ENCODE peak calls at places on chromosomes 6 and 20, in ten cellular contexts. L, F, T, G, Y, H, I, C, S and A are unnamed samples.

GRCh38 chr6:44342052-44342451 is 398 bp upstream of the SPATS1 start:
- DNase-seq in T (no peak), H (no peak), Y (peak; percentile 32), C (no peak), G (no peak), L (no peak), I (no peak), F (no peak), S (peak; percentile 6), A (no peak)

GRCh38 chr20:38152175-38153010 is 12.7 kb downstream of the TGM2 start:
- DNase-seq in S (no peak), F (no peak), H (peak; percentile 84), G (no peak), C (peak; percentile 89), T (peak; percentile 78), L (no peak), I (no peak), Y (no peak), A (no peak)

GRCh38 chr6:21529431-21529830 is 64.1 kb upstream of the SOX4 start:
- DNase-seq in T (no peak), C (no peak), Y (no peak), H (no peak), I (no peak), S (no peak), F (no peak), G (no peak), L (no peak), A (no peak)

GRCh38 chr6:74991573-74992332 is 214.1 kb downstream of the COL12A1 start:
- DNase-seq in T (peak; percentile 71), I (no peak), G (no peak), F (no peak), S (no peak), H (no peak), Y (no peak), C (no peak), L (peak; percentile 47), A (peak; percentile 66)

GRCh38 chr6:63683071-63683603 is 47.5 kb downstream of the PHF3 start:
- DNase-seq in S (no peak), I (no peak), T (no peak), Y (no peak), H (no peak), L (no peak), G (no peak), F (no peak), C (no peak), A (no peak)

GRCh38 chr6:130065616-130066015 is 47.2 kb downstream of the L3MBTL3 start:
- DNase-seq in C (no peak), Y (no peak), S (no peak), G (no peak), L (no peak), F (no peak), I (no peak), T (no peak), H (no peak), A (peak; percentile 11)

GRCh38 chr20:47262365-47263013 is 94.0 kb downstream of the ZMYND8 start:
- DNase-seq in G (no peak), T (no peak), Y (peak; percentile 48), S (no peak), F (no peak), L (no peak), C (no peak), H (no peak), I (no peak), A (no peak)

GRCh38 chr6:123997223-123997622 is 193.6 kb downstream of the NKAIN2 start:
- DNase-seq in C (no peak), G (peak; percentile 51), T (no peak), S (no peak), F (no peak), Y (peak; percentile 90), H (no peak), L (no peak), I (no peak), A (no peak)

GRCh38 chr20:31930758-31931157 is 21.1 kb downstream of the PDRG1 start:
- DNase-seq in H (no peak), G (no peak), I (no peak), F (no peak), Y (no peak), T (no peak), C (no peak), S (no peak), L (no peak), A (no peak)

GRCh38 chr20:2101057-2101934 is at the start of gene STK35:
- DNase-seq in Y (peak; percentile 73), T (no peak), F (peak; percentile 16), H (peak; percentile 83), L (no peak), G (no peak), S (peak; percentile 50), C (no peak), I (peak; percentile 76), A (no peak)

GRCh38 chr6:97440590-97441176 is 157.7 kb upstream of the MMS22L start:
- DNase-seq in I (peak; percentile 18), C (no peak), Y (peak; percentile 82), F (no peak), H (no peak), G (peak; percentile 77), T (peak; percentile 38), S (peak; percentile 5), L (peak; percentile 4), A (no peak)

GRCh38 chr6:42533794-42534193 is 30.0 kb upstream of the UBR2 start:
- DNase-seq in S (no peak), I (no peak), T (no peak), L (no peak), H (no peak), G (no peak), Y (no peak), F (no peak), C (no peak), A (no peak)

GRCh38 chr6:121765060-121765459 is 329.6 kb downstream of the GJA1 start:
- DNase-seq in C (no peak), I (no peak), F (no peak), G (no peak), L (no peak), T (no peak), Y (no peak), S (no peak), H (no peak), A (no peak)

GRCh38 chr20:5033566-5033965 is 32.3 kb upstream of the SLC23A2 start:
- DNase-seq in F (no peak), G (no peak), H (no peak), C (no peak), I (no peak), T (peak; percentile 18), Y (no peak), L (peak; percentile 18), S (no peak), A (no peak)

GRCh38 chr6:11434565-11435326 is 102.8 kb upstream of the TMEM170B start:
- DNase-seq in Y (no peak), G (no peak), I (no peak), C (peak; percentile 73), S (peak; percentile 70), L (peak; percentile 74), T (peak; percentile 84), H (no peak), F (no peak), A (peak; percentile 79)

GRCh38 chr6:26561533-26562466 is 23.6 kb downstream of the HMGN4 start:
- DNase-seq in I (no peak), G (no peak), T (no peak), H (no peak), Y (no peak), L (no peak), F (no peak), S (no peak), C (no peak), A (no peak)

GRCh38 chr20:59470521-59470920 is 133.8 kb upstream of the PHACTR3 start:
- DNase-seq in S (no peak), L (no peak), I (no peak), F (no peak), T (no peak), G (no peak), Y (no peak), C (no peak), H (no peak), A (no peak)

GRCh38 chr6:158042245-158042798 is 60.7 kb downstream of the SYNJ2 start:
- DNase-seq in G (peak; percentile 5), S (peak; percentile 48), Y (no peak), L (peak; percentile 74), T (peak; percentile 88), I (no peak), F (no peak), C (peak; percentile 51), H (peak; percentile 76), A (peak; percentile 48)

GRCh38 chr6:25627001-25627400 is 25.0 kb upstream of the SCGN start:
- DNase-seq in G (no peak), H (no peak), T (no peak), F (no peak), Y (no peak), I (peak; percentile 35), L (no peak), S (no peak), C (no peak), A (no peak)

GRCh38 chr20:19786311-19786710 is 28.3 kb downstream of the RIN2 start:
- DNase-seq in H (peak; percentile 44), C (no peak), I (no peak), Y (no peak), T (peak; percentile 97), G (no peak), S (peak; percentile 83), F (no peak), L (peak; percentile 93), A (peak; percentile 73)

GRCh38 chr20:63121246-63121645 is 94.7 kb downstream of the YTHDF1 start:
- DNase-seq in F (no peak), T (no peak), S (no peak), H (no peak), C (peak; percentile 48), L (no peak), G (no peak), I (no peak), Y (no peak), A (no peak)

GRCh38 chr6:147821266-147821665 is 312.8 kb downstream of the SAMD5 start:
- DNase-seq in G (no peak), I (no peak), L (no peak), T (peak; percentile 2), F (no peak), C (no peak), S (no peak), Y (no peak), H (no peak), A (no peak)

GRCh38 chr6:142885182-142885867 is 59.7 kb downstream of the HIVEP2 start:
- DNase-seq in G (peak; percentile 92), Y (no peak), C (no peak), S (peak; percentile 91), T (peak; percentile 98), L (peak; percentile 91), F (no peak), I (peak; percentile 50), H (no peak), A (peak; percentile 96)

GRCh38 chr6:6713660-6714446 is 125.3 kb downstream of the LY86 start:
- DNase-seq in H (peak; percentile 39), C (no peak), G (no peak), I (no peak), F (no peak), Y (no peak), T (peak; percentile 52), S (peak; percentile 52), L (no peak), A (no peak)

GRCh38 chr6:54111341-54111740 is at the start of gene MLIP:
- DNase-seq in G (no peak), S (no peak), I (no peak), L (no peak), Y (no peak), C (no peak), H (no peak), F (no peak), T (no peak), A (no peak)

GRCh38 chr6:37074053-37074827 is 68.8 kb downstream of the FGD2 start:
- DNase-seq in I (no peak), G (no peak), T (no peak), S (no peak), F (no peak), Y (no peak), H (peak; percentile 77), C (no peak), L (no peak), A (peak; percentile 95)

GRCh38 chr6:108989700-108990099 is 104.9 kb downstream of the SESN1 start:
- DNase-seq in L (no peak), C (no peak), G (no peak), F (no peak), S (no peak), T (no peak), H (no peak), I (no peak), Y (no peak), A (no peak)

GRCh38 chr6:163712981-163713380 is 298.5 kb downstream of the QKI start:
- DNase-seq in S (no peak), L (no peak), T (no peak), F (no peak), C (no peak), I (no peak), G (no peak), H (no peak), Y (no peak), A (no peak)